ENCODE peak calls at places on chromosomes 5 and 9, in four cellular contexts. One of them, this sample, is unnamed.

GRCh38 chr5:60339691-60340191 is 360.2 kb downstream of the DEPDC1B start:
- DNase-seq in tibial nerve: peak; percentile 20
- DNase-seq in H1: no peak
- DNase-seq in hepatocyte: no peak
- DNase-seq in this sample: no peak

GRCh38 chr9:68648971-68649370 is 56.1 kb upstream of the PIP5K1B start:
- DNase-seq in tibial nerve: no peak
- DNase-seq in H1: no peak
- DNase-seq in hepatocyte: no peak
- DNase-seq in this sample: no peak

GRCh38 chr9:84697494-84698114 is 28.1 kb downstream of the NTRK2 start:
- DNase-seq in tibial nerve: peak; percentile 76
- DNase-seq in H1: peak; percentile 90
- DNase-seq in hepatocyte: peak; percentile 79
- DNase-seq in this sample: peak; percentile 76

GRCh38 chr5:74546796-74547195 is 93.7 kb downstream of the ENC1 start:
- DNase-seq in tibial nerve: no peak
- DNase-seq in H1: no peak
- DNase-seq in hepatocyte: no peak
- DNase-seq in this sample: no peak

GRCh38 chr5:164002653-164003052 is 497.2 kb downstream of the MAT2B start:
- DNase-seq in tibial nerve: no peak
- DNase-seq in H1: no peak
- DNase-seq in hepatocyte: no peak
- DNase-seq in this sample: no peak

GRCh38 chr9:128587453-128587852 is 35.1 kb downstream of the SPTAN1 start:
- DNase-seq in tibial nerve: no peak
- DNase-seq in H1: no peak
- DNase-seq in hepatocyte: peak; percentile 19
- DNase-seq in this sample: no peak

GRCh38 chr5:175282611-175283225 is 161.3 kb downstream of the DRD1 start:
- DNase-seq in tibial nerve: no peak
- DNase-seq in H1: no peak
- DNase-seq in hepatocyte: peak; percentile 81
- DNase-seq in this sample: no peak

GRCh38 chr5:178496219-178496618 is 94.0 kb downstream of the COL23A1 start:
- DNase-seq in tibial nerve: no peak
- DNase-seq in H1: no peak
- DNase-seq in hepatocyte: no peak
- DNase-seq in this sample: no peak

GRCh38 chr9:89817186-89817960 is 212.6 kb downstream of the GADD45G start:
- DNase-seq in tibial nerve: no peak
- DNase-seq in H1: no peak
- DNase-seq in hepatocyte: peak; percentile 54
- DNase-seq in this sample: no peak

GRCh38 chr9:11064853-11065252 is 452.1 kb upstream of the PTPRD start:
- DNase-seq in tibial nerve: no peak
- DNase-seq in H1: no peak
- DNase-seq in hepatocyte: no peak
- DNase-seq in this sample: no peak

GRCh38 chr5:109482748-109483147 is 73.0 kb upstream of the PJA2 start:
- DNase-seq in tibial nerve: no peak
- DNase-seq in H1: no peak
- DNase-seq in hepatocyte: no peak
- DNase-seq in this sample: no peak

GRCh38 chr5:179822444-179822990 is 1.8 kb downstream of the SQSTM1 start:
- DNase-seq in tibial nerve: no peak
- DNase-seq in H1: no peak
- DNase-seq in hepatocyte: no peak
- DNase-seq in this sample: no peak

GRCh38 chr5:111676926-111677415 is 80.0 kb downstream of the NREP start:
- DNase-seq in tibial nerve: no peak
- DNase-seq in H1: no peak
- DNase-seq in hepatocyte: no peak
- DNase-seq in this sample: no peak

GRCh38 chr5:72515211-72515610 is 8.0 kb upstream of the ZNF366 start:
- DNase-seq in tibial nerve: no peak
- DNase-seq in H1: no peak
- DNase-seq in hepatocyte: no peak
- DNase-seq in this sample: no peak

GRCh38 chr5:1332461-1333001 is 12.4 kb downstream of the CLPTM1L start:
- DNase-seq in tibial nerve: no peak
- DNase-seq in H1: no peak
- DNase-seq in hepatocyte: no peak
- DNase-seq in this sample: no peak

GRCh38 chr9:37392272-37392671 is 30.2 kb upstream of the GRHPR start:
- DNase-seq in tibial nerve: no peak
- DNase-seq in H1: no peak
- DNase-seq in hepatocyte: no peak
- DNase-seq in this sample: no peak

GRCh38 chr5:113292535-113292934 is 142.3 kb downstream of the TSSK1B start:
- DNase-seq in tibial nerve: no peak
- DNase-seq in H1: no peak
- DNase-seq in hepatocyte: peak; percentile 17
- DNase-seq in this sample: no peak

GRCh38 chr9:21801683-21802417 is 586 bp upstream of the MTAP start:
- DNase-seq in tibial nerve: peak; percentile 59
- DNase-seq in H1: peak; percentile 80
- DNase-seq in hepatocyte: peak; percentile 86
- DNase-seq in this sample: peak; percentile 73

GRCh38 chr9:101540069-101540468 is 6.4 kb downstream of the RNF20 start:
- DNase-seq in tibial nerve: no peak
- DNase-seq in H1: no peak
- DNase-seq in hepatocyte: no peak
- DNase-seq in this sample: no peak

GRCh38 chr5:7869474-7870136 is 657 bp downstream of the MTRR start:
- DNase-seq in tibial nerve: no peak
- DNase-seq in H1: no peak
- DNase-seq in hepatocyte: peak; percentile 37
- DNase-seq in this sample: peak; percentile 27

GRCh38 chr9:86749530-86750275 is 197.6 kb downstream of the GAS1 start:
- DNase-seq in tibial nerve: no peak
- DNase-seq in H1: no peak
- DNase-seq in hepatocyte: peak; percentile 70
- DNase-seq in this sample: no peak

GRCh38 chr9:96140401-96141180 is 161.4 kb downstream of the HSD17B3 start:
- DNase-seq in tibial nerve: no peak
- DNase-seq in H1: no peak
- DNase-seq in hepatocyte: peak; percentile 69
- DNase-seq in this sample: no peak

GRCh38 chr5:117568622-117569021 is 994.0 kb upstream of the SEMA6A start:
- DNase-seq in tibial nerve: no peak
- DNase-seq in H1: no peak
- DNase-seq in hepatocyte: no peak
- DNase-seq in this sample: no peak

GRCh38 chr5:73230264-73231244 is 57.6 kb downstream of the TMEM174 start:
- DNase-seq in tibial nerve: no peak
- DNase-seq in H1: peak; percentile 79
- DNase-seq in hepatocyte: no peak
- DNase-seq in this sample: no peak

GRCh38 chr9:13588151-13589043 is 308.9 kb upstream of the MPDZ start:
- DNase-seq in tibial nerve: no peak
- DNase-seq in H1: no peak
- DNase-seq in hepatocyte: no peak
- DNase-seq in this sample: no peak

GRCh38 chr5:107413754-107414153 is 257.0 kb downstream of the EFNA5 start:
- DNase-seq in tibial nerve: no peak
- DNase-seq in H1: no peak
- DNase-seq in hepatocyte: no peak
- DNase-seq in this sample: no peak

GRCh38 chr9:99680191-99680590 is 141.5 kb upstream of the NR4A3 start:
- DNase-seq in tibial nerve: no peak
- DNase-seq in H1: no peak
- DNase-seq in hepatocyte: no peak
- DNase-seq in this sample: no peak

GRCh38 chr5:176816791-176817272 is 6.5 kb downstream of the UNC5A start:
- DNase-seq in tibial nerve: no peak
- DNase-seq in H1: peak; percentile 58
- DNase-seq in hepatocyte: no peak
- DNase-seq in this sample: no peak

GRCh38 chr5:83472508-83473343 is 1.2 kb downstream of the VCAN start:
- DNase-seq in tibial nerve: peak; percentile 42
- DNase-seq in H1: peak; percentile 71
- DNase-seq in hepatocyte: peak; percentile 66
- DNase-seq in this sample: peak; percentile 25

GRCh38 chr5:83474986-83475385 is 3.4 kb downstream of the VCAN start:
- DNase-seq in tibial nerve: no peak
- DNase-seq in H1: no peak
- DNase-seq in hepatocyte: no peak
- DNase-seq in this sample: no peak

GRCh38 chr5:83472213-83472507 is 616 bp downstream of the VCAN start:
- DNase-seq in tibial nerve: no peak
- DNase-seq in H1: no peak
- DNase-seq in hepatocyte: no peak
- DNase-seq in this sample: no peak

GRCh38 chr5:83474170-83474796 is 2.7 kb downstream of the VCAN start:
- DNase-seq in tibial nerve: peak; percentile 68
- DNase-seq in H1: peak; percentile 89
- DNase-seq in hepatocyte: peak; percentile 93
- DNase-seq in this sample: peak; percentile 56

GRCh38 chr5:83473344-83474169 is 2.0 kb downstream of the VCAN start:
- DNase-seq in tibial nerve: peak; percentile 95
- DNase-seq in H1: peak; percentile 96
- DNase-seq in hepatocyte: peak; percentile 96
- DNase-seq in this sample: peak; percentile 66
- TF ChIP-seq CTCF in tibial nerve: peak; percentile 87
- TF ChIP-seq CTCF in H1: peak; percentile 60
- TF ChIP-seq CTCF in hepatocyte: peak; percentile 88
- TF ChIP-seq CTCF in this sample: peak; percentile 85

DNA sequence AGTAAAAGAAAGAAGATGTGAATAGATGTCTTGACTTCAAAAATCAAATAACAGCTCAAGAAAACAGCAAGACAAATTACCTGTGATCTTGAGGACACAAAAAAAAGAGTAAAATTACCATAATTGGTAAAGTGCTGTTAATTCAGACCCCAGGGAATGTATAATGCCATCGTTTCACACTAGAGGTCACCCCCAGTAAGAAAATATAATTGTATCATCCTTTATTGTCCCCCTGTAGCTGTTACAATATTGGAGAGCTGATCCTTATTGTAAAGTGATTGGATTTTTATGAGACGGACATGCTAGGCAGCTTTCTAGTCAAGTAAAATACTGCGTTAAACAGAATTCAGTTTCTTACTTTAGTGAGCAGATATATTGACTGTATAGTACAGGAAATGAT is 377.0 kb downstream of the TLE1 start:
- DNase-seq in tibial nerve: no peak
- DNase-seq in H1: no peak
- DNase-seq in hepatocyte: no peak
- DNase-seq in this sample: no peak
- TF ChIP-seq CTCF in tibial nerve: no peak
- TF ChIP-seq CTCF in H1: no peak
- TF ChIP-seq CTCF in hepatocyte: no peak
- TF ChIP-seq CTCF in this sample: no peak

GRCh38 chr5:26012078-26012477 is 1026.3 kb downstream of the CDH9 start:
- DNase-seq in tibial nerve: no peak
- DNase-seq in H1: no peak
- DNase-seq in hepatocyte: no peak
- DNase-seq in this sample: no peak

GRCh38 chr5:26003966-26004365 is 1034.4 kb downstream of the CDH9 start:
- DNase-seq in tibial nerve: no peak
- DNase-seq in H1: no peak
- DNase-seq in hepatocyte: no peak
- DNase-seq in this sample: no peak

DNA sequence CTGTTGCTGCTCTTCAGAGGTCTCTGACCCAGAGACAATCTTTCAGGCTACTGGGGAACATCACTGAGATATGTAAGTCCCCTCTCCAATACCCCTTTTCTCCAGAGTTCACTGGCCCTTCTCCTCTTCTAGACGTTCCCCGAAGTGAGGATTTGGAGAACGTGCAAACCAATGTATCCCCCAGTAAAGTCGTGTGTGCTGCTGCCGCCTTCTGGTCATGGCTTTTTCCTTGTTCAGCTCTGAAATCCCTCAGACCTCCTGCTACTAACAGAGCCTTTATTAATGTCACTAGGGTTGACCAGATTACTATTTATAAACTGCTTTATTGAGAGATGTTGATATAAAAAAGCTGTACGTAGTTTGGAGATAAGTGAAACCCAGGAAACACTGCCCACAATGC is 1028.6 kb downstream of the CDH9 start:
- DNase-seq in tibial nerve: peak; percentile 11
- DNase-seq in H1: peak; percentile 56
- DNase-seq in hepatocyte: peak; percentile 39
- DNase-seq in this sample: no peak
- TF ChIP-seq CTCF in tibial nerve: peak; percentile 19
- TF ChIP-seq CTCF in H1: peak; percentile 53
- TF ChIP-seq CTCF in hepatocyte: peak; percentile 51
- TF ChIP-seq CTCF in this sample: no peak

GRCh38 chr5:36079200-36079761 is 12.6 kb upstream of the UGT3A2 start:
- DNase-seq in tibial nerve: peak; percentile 32
- DNase-seq in H1: peak; percentile 62
- DNase-seq in hepatocyte: peak; percentile 77
- DNase-seq in this sample: no peak
- TF ChIP-seq CTCF in tibial nerve: peak; percentile 39
- TF ChIP-seq CTCF in H1: no peak
- TF ChIP-seq CTCF in hepatocyte: peak; percentile 72
- TF ChIP-seq CTCF in this sample: peak; percentile 72

GRCh38 chr5:118960557-118960956 is 27.8 kb downstream of the DTWD2 start:
- DNase-seq in tibial nerve: no peak
- DNase-seq in H1: no peak
- DNase-seq in hepatocyte: no peak
- DNase-seq in this sample: no peak

GRCh38 chr5:118953652-118954005 is 34.7 kb downstream of the DTWD2 start:
- DNase-seq in tibial nerve: no peak
- DNase-seq in H1: no peak
- DNase-seq in hepatocyte: no peak
- DNase-seq in this sample: no peak

GRCh38 chr5:118952992-118953651 is 35.2 kb downstream of the DTWD2 start:
- DNase-seq in tibial nerve: no peak
- DNase-seq in H1: no peak
- DNase-seq in hepatocyte: no peak
- DNase-seq in this sample: no peak

GRCh38 chr5:118956727-118957126 is 31.6 kb downstream of the DTWD2 start:
- DNase-seq in tibial nerve: no peak
- DNase-seq in H1: no peak
- DNase-seq in hepatocyte: peak; percentile 49
- DNase-seq in this sample: no peak
- TF ChIP-seq CTCF in tibial nerve: peak; percentile 20
- TF ChIP-seq CTCF in H1: no peak
- TF ChIP-seq CTCF in hepatocyte: peak; percentile 59
- TF ChIP-seq CTCF in this sample: peak; percentile 26

GRCh38 chr5:51465165-51465564 is 81.9 kb downstream of the ISL1 start:
- DNase-seq in tibial nerve: no peak
- DNase-seq in H1: no peak
- DNase-seq in hepatocyte: peak; percentile 57
- DNase-seq in this sample: no peak

GRCh38 chr5:51471642-51472041 is 88.4 kb downstream of the ISL1 start:
- DNase-seq in tibial nerve: no peak
- DNase-seq in H1: no peak
- DNase-seq in hepatocyte: no peak
- DNase-seq in this sample: no peak

GRCh38 chr5:51472472-51472871 is 89.2 kb downstream of the ISL1 start:
- DNase-seq in tibial nerve: no peak
- DNase-seq in H1: no peak
- DNase-seq in hepatocyte: no peak
- DNase-seq in this sample: no peak

GRCh38 chr5:51466214-51466613 is 83.0 kb downstream of the ISL1 start:
- DNase-seq in tibial nerve: no peak
- DNase-seq in H1: no peak
- DNase-seq in hepatocyte: no peak
- DNase-seq in this sample: no peak

GRCh38 chr5:51468196-51468595 is 84.9 kb downstream of the ISL1 start:
- DNase-seq in tibial nerve: no peak
- DNase-seq in H1: no peak
- DNase-seq in hepatocyte: peak; percentile 25
- DNase-seq in this sample: no peak
- TF ChIP-seq CTCF in tibial nerve: no peak
- TF ChIP-seq CTCF in H1: no peak
- TF ChIP-seq CTCF in hepatocyte: peak; percentile 39
- TF ChIP-seq CTCF in this sample: no peak